ENCODE peak calls at places on chromosomes 1 and 21, in nine cellular contexts. R is NCI-H446 treated with DMSO at 0.1 percent for 48 hours; I is activated T-helper 2 cell treated with anti-CD3 and anti-CD28 coated beads, Interferon-gamma antibody, Interleukin-2, Interleukin-4, amounts not matched to agents 10 μg/mL and 5 μg/mL and 100 μg/mL, durations not matched to agents 14 hours and 24 hours and 36 hours; W is H4; B is NCI-H1930; U is MCF 10A; C is iris pigment epithelial cell; V is germinal center; P is suprapubic skin. Z is an unnamed sample.

GRCh38 chr1:19344372-19344810 is 32.3 kb downstream of the SLC66A1 start:
- DNase-seq in W (peak; percentile 46), R (peak; percentile 34), V (peak; percentile 65), C (no peak), P (no peak), U (peak; percentile 49), B (no peak), I (peak; percentile 29), Z (peak; percentile 81)

GRCh38 chr1:201714542-201715276 is 114.2 kb upstream of the IPO9 start:
- DNase-seq in C (peak; percentile 100), W (peak; percentile 99), U (peak; percentile 100), V (no peak), R (peak; percentile 91), P (peak; percentile 94), I (no peak), B (no peak), Z (no peak)

GRCh38 chr1:197197430-197197997 is 51.0 kb upstream of the ASPM start:
- DNase-seq in U (no peak), W (no peak), I (no peak), C (no peak), P (no peak), R (no peak), B (no peak), V (no peak), Z (no peak)

GRCh38 chr1:33365560-33365997 is 44.7 kb upstream of the A3GALT2 start:
- DNase-seq in W (no peak), P (peak; percentile 65), C (peak; percentile 90), U (no peak), R (no peak), B (no peak), I (no peak), V (no peak), Z (no peak)

GRCh38 chr1:225464851-225465792 is 37.3 kb upstream of the LBR start:
- DNase-seq in C (no peak), I (no peak), W (no peak), P (no peak), U (peak; percentile 85), B (no peak), V (no peak), R (no peak), Z (peak; percentile 51)

GRCh38 chr1:95127380-95127779 is 10.2 kb downstream of the TLCD4 start:
- DNase-seq in P (no peak), R (peak; percentile 29), C (no peak), I (no peak), W (no peak), V (no peak), B (no peak), U (no peak), Z (no peak)

GRCh38 chr1:246591958-246592357 is 25.7 kb downstream of the CNST start:
- DNase-seq in R (no peak), W (no peak), C (no peak), P (no peak), U (no peak), I (no peak), V (no peak), B (no peak), Z (no peak)

GRCh38 chr1:1308756-1309524 is 543 bp downstream of the PUSL1 start:
- DNase-seq in C (peak; percentile 15), W (no peak), B (no peak), I (no peak), V (no peak), R (no peak), U (no peak), P (no peak), Z (no peak)

GRCh38 chr1:164557270-164557669 is 1.7 kb upstream of the PBX1 start:
- DNase-seq in C (no peak), P (no peak), I (no peak), U (peak; percentile 19), W (no peak), R (no peak), V (no peak), B (no peak), Z (no peak)

GRCh38 chr1:228194921-228195812 is 12.7 kb upstream of the OBSCN start:
- DNase-seq in V (no peak), W (no peak), B (no peak), C (no peak), I (no peak), P (peak; percentile 11), U (no peak), R (no peak), Z (no peak)

GRCh38 chr1:3890389-3891328 is 9.4 kb downstream of the C1orf174 start:
- DNase-seq in B (no peak), W (no peak), V (no peak), C (no peak), R (no peak), U (no peak), I (no peak), P (no peak), Z (no peak)

GRCh38 chr1:182004601-182005000 is 56.9 kb downstream of the ZNF648 start:
- DNase-seq in U (no peak), P (no peak), W (no peak), B (no peak), I (no peak), C (no peak), R (no peak), V (no peak), Z (no peak)

GRCh38 chr1:30724655-30725421 is 1.5 kb upstream of the MATN1 start:
- DNase-seq in R (no peak), V (no peak), I (no peak), W (no peak), U (no peak), B (no peak), P (no peak), C (no peak), Z (no peak)

GRCh38 chr21:33286600-33287456 is 20.7 kb downstream of the IL10RB start:
- DNase-seq in B (no peak), I (no peak), W (peak; percentile 66), R (peak; percentile 9), C (peak; percentile 76), V (no peak), U (peak; percentile 92), P (no peak), Z (no peak)

GRCh38 chr1:27367160-27367650 is 444 bp upstream of the MAP3K6 start:
- DNase-seq in U (no peak), V (no peak), W (no peak), R (no peak), B (no peak), I (no peak), C (no peak), P (no peak), Z (peak; percentile 19)

GRCh38 chr1:168408531-168409242 is 128.0 kb downstream of the TBX19 start:
- DNase-seq in C (peak; percentile 82), V (no peak), B (no peak), W (peak; percentile 52), R (no peak), I (peak; percentile 64), P (no peak), U (peak; percentile 90), Z (no peak)

GRCh38 chr1:17093822-17094393 is 25.3 kb downstream of the PADI2 start:
- DNase-seq in P (no peak), V (no peak), I (no peak), U (no peak), R (no peak), C (no peak), B (no peak), W (no peak), Z (no peak)

GRCh38 chr1:199931666-199932377 is 95.7 kb upstream of the NR5A2 start:
- DNase-seq in U (no peak), C (peak; percentile 33), V (no peak), R (no peak), P (no peak), W (peak; percentile 39), I (no peak), B (no peak), Z (no peak)

GRCh38 chr21:38669186-38669585 is 136.5 kb upstream of the ETS2 start:
- DNase-seq in U (peak; percentile 48), R (no peak), P (no peak), C (peak; percentile 47), W (peak; percentile 63), V (no peak), I (no peak), B (no peak), Z (no peak)

GRCh38 chr1:48671578-48671977 is 105.1 kb downstream of the BEND5 start:
- DNase-seq in I (no peak), R (no peak), P (no peak), V (no peak), U (peak; percentile 23), W (no peak), B (no peak), C (no peak), Z (no peak)

GRCh38 chr1:202571719-202572339 is 138.4 kb downstream of the SYT2 start:
- DNase-seq in B (no peak), I (no peak), C (peak; percentile 65), P (no peak), R (peak; percentile 45), W (peak; percentile 42), V (peak; percentile 54), U (peak; percentile 74), Z (peak; percentile 44)

GRCh38 chr1:231053493-231054162 is 13.6 kb upstream of the FAM89A start:
- DNase-seq in I (peak; percentile 12), B (no peak), W (peak; percentile 80), P (no peak), U (peak; percentile 17), R (no peak), C (peak; percentile 87), V (peak; percentile 26), Z (no peak)

GRCh38 chr1:56106551-56107277 is 472.6 kb downstream of the PLPP3 start:
- DNase-seq in I (no peak), V (no peak), U (no peak), W (no peak), C (no peak), P (no peak), R (no peak), B (no peak), Z (no peak)

GRCh38 chr1:163632269-163632668 is 310.5 kb downstream of the NUF2 start:
- DNase-seq in I (no peak), W (no peak), R (no peak), V (no peak), B (no peak), U (no peak), C (no peak), P (no peak), Z (no peak)

GRCh38 chr21:42983869-42984268 is 9.5 kb downstream of the PKNOX1 start:
- DNase-seq in R (no peak), C (no peak), I (no peak), V (no peak), U (no peak), P (no peak), B (no peak), W (no peak), Z (no peak)

GRCh38 chr1:171743014-171743870 is 1.4 kb upstream of the VAMP4 start:
- DNase-seq in R (no peak), U (peak; percentile 79), C (peak; percentile 91), I (no peak), B (no peak), W (peak; percentile 26), P (no peak), V (no peak), Z (no peak)

GRCh38 chr1:2253797-2254480 is 25.8 kb downstream of the SKI start:
- DNase-seq in W (no peak), U (no peak), B (no peak), R (no peak), I (no peak), P (no peak), V (no peak), C (no peak), Z (no peak)

Z was measured in WTC11.